ENCODE peak calls at places on chromosomes 2 and 18, in five cellular contexts. D is GM23248, P is neural progenitor cell, C is GM23338, R is hepatocyte. E is an unnamed sample.

GRCh38 chr2:239249781-239250180 is 151.0 kb downstream of the HDAC4 start:
- DNase-seq in D (no peak), P (no peak), C (no peak), R (no peak), E (no peak)

GRCh38 chr18:61687317-61687716 is 205.5 kb downstream of the RNF152 start:
- DNase-seq in D (no peak), P (no peak), C (no peak), R (no peak), E (no peak)

GRCh38 chr2:234444888-234445287 is 52.0 kb downstream of the ARL4C start:
- DNase-seq in D (peak), P (no peak), C (no peak), R (no peak), E (no peak)

GRCh38 chr2:76170856-76171255 is 460.1 kb upstream of the GCFC2 start:
- DNase-seq in D (no peak), P (no peak), C (no peak), R (no peak), E (no peak)

GRCh38 chr2:127510073-127510472 is 16.2 kb downstream of the IWS1 start:
- DNase-seq in D (no peak), P (no peak), C (no peak), R (peak), E (no peak)

GRCh38 chr2:13522917-13523821 is 806.4 kb downstream of the TRIB2 start:
- DNase-seq in D (no peak), P (no peak), C (peak), R (peak), E (no peak)

GRCh38 chr18:10295751-10296150 is 158.7 kb upstream of the APCDD1 start:
- DNase-seq in D (no peak), P (no peak), C (no peak), R (no peak), E (no peak)

GRCh38 chr2:38750011-38750792 is 959 bp downstream of the SRSF7 start:
- DNase-seq in D (peak), P (peak), C (no peak), R (peak), E (no peak)

GRCh38 chr2:27303093-27304025 is 4.9 kb downstream of the UCN start:
- DNase-seq in D (peak), P (peak), C (peak), R (peak), E (peak)

GRCh38 chr2:42939411-42940206 is 147.2 kb upstream of the HAAO start:
- DNase-seq in D (no peak), P (no peak), C (no peak), R (no peak), E (no peak)

GRCh38 chr2:121003391-121003790 is 267.7 kb downstream of the GLI2 start:
- DNase-seq in D (no peak), P (no peak), C (no peak), R (no peak), E (no peak)

GRCh38 chr2:100376836-100377235 is 40.6 kb downstream of the CHST10 start:
- DNase-seq in D (no peak), P (no peak), C (no peak), R (no peak), E (no peak)

GRCh38 chr2:38176619-38177021 is 100.7 kb upstream of the CYP1B1 start:
- DNase-seq in D (peak), P (no peak), C (no peak), R (no peak), E (no peak)

GRCh38 chr2:72925328-72925943 is 8.1 kb downstream of the EMX1 start:
- DNase-seq in D (no peak), P (peak), C (peak), R (no peak), E (no peak)

GRCh38 chr2:109612991-109613921 is 510 bp downstream of the SEPTIN10 start:
- DNase-seq in D (peak), P (peak), C (peak), R (peak), E (no peak)

GRCh38 chr18:27605107-27605834 is 420.2 kb upstream of the CHST9 start:
- DNase-seq in D (peak), P (peak), C (peak), R (peak), E (peak)

GRCh38 chr2:216691210-216691741 is 4.1 kb downstream of the IGFBP5 start:
- DNase-seq in D (peak), P (peak), C (peak), R (peak), E (no peak)

GRCh38 chr2:217839750-217840107 is 163.1 kb downstream of the TNS1 start:
- DNase-seq in D (no peak), P (no peak), C (no peak), R (no peak), E (no peak)

GRCh38 chr18:13834501-13835015 is 10.6 kb downstream of the MC5R start:
- DNase-seq in D (no peak), P (no peak), C (no peak), R (no peak), E (no peak)

GRCh38 chr2:229282758-229283546 is 11.9 kb upstream of the PID1 start:
- DNase-seq in D (peak), P (no peak), C (no peak), R (no peak), E (no peak)

GRCh38 chr2:197261808-197262226 is 48.8 kb downstream of the ANKRD44 start:
- DNase-seq in D (no peak), P (no peak), C (no peak), R (no peak), E (no peak)

GRCh38 chr2:240593703-240594451 is 7.3 kb downstream of the CAPN10 start:
- DNase-seq in D (no peak), P (no peak), C (no peak), R (no peak), E (no peak)

GRCh38 chr2:7363906-7364305 is 446.7 kb downstream of the RNF144A start:
- DNase-seq in D (no peak), P (peak), C (peak), R (no peak), E (no peak)

GRCh38 chr2:16652296-16653082 is 13.1 kb downstream of the CYRIA start:
- DNase-seq in D (no peak), P (no peak), C (no peak), R (peak), E (no peak)

GRCh38 chr2:119491776-119492525 is 32.3 kb downstream of the SCTR start:
- DNase-seq in D (peak), P (no peak), C (peak), R (peak), E (peak)

GRCh38 chr2:152405206-152406118 is 70.5 kb downstream of the FMNL2 start:
- DNase-seq in D (peak), P (no peak), C (no peak), R (peak), E (peak)

GRCh38 chr2:129812654-129813053 is 166.8 kb upstream of the RAB6C start:
- DNase-seq in D (no peak), P (no peak), C (no peak), R (no peak), E (no peak)

GRCh38 chr2:129806985-129807384 is 172.5 kb upstream of the RAB6C start:
- DNase-seq in D (no peak), P (no peak), C (peak), R (no peak), E (no peak)

GRCh38 chr2:129813404-129813803 is 166.1 kb upstream of the RAB6C start:
- DNase-seq in D (peak), P (no peak), C (peak), R (no peak), E (peak)

GRCh38 chr2:129812071-129812470 is 167.4 kb upstream of the RAB6C start:
- DNase-seq in D (no peak), P (no peak), C (no peak), R (peak), E (no peak)

DNA sequence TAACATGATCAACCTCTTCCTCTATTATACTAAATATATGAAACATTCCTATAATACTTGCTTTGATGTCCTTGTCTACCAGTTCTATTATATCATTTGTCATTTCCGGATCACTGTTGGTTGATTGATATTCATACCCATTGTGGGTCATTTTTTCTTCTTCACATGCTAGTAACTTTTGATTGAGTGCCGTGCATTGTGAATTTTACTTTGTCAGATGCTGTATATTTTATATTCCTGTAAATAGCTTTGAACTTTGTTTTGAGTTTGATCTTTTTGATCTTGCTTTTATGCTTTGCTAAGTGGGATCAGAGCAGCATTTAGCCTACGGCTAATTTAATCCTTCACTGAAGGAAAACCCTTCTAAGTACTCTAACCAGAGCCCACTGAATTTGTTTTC is 168.9 kb upstream of the RAB6C start:
- DNase-seq in D (no peak), P (no peak), C (no peak), R (no peak), E (no peak)
- TF ChIP-seq EZH2phosphoT487 in D (no peak), P (no peak), C (no peak), R (no peak), E (no peak)

GRCh38 chr2:68157402-68158133 is at the start of gene PNO1:
- DNase-seq in D (peak), P (peak), C (peak), R (peak), E (peak)
- H3K4me3 ChIP-seq in D (peak), P (peak), C (peak), R (peak), E (peak)

GRCh38 chr18:56245856-56246575 is 392.4 kb downstream of the TXNL1 start:
- DNase-seq in D (peak), P (peak), C (no peak), R (no peak), E (no peak)
- TF ChIP-seq EZH2phosphoT487 in D (no peak), P (no peak), C (no peak), R (no peak), E (no peak)

DNA sequence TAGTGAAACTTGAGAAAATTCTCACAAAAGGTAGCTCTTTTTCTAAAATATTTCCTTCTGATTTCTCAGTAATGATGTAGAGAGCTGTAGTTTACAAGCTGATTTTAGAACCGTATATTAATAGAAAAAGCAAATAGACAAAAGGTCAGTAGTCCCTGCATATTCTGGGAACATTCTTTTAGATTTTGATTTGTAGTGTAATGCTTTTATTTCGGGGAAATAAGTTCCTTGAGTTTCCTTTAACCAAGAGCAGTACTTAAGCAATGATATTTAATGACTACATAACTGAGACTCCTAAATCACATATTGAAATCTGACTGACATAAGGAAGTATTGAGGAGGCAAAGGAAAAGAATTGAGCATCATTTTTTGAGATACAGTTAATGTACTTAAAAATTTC is 22.4 kb downstream of the NBEAL1 start:
- DNase-seq in D (no peak), P (no peak), C (no peak), R (no peak), E (no peak)
- H3K4me3 ChIP-seq in D (no peak), P (no peak), C (no peak), R (no peak), E (no peak)

DNA sequence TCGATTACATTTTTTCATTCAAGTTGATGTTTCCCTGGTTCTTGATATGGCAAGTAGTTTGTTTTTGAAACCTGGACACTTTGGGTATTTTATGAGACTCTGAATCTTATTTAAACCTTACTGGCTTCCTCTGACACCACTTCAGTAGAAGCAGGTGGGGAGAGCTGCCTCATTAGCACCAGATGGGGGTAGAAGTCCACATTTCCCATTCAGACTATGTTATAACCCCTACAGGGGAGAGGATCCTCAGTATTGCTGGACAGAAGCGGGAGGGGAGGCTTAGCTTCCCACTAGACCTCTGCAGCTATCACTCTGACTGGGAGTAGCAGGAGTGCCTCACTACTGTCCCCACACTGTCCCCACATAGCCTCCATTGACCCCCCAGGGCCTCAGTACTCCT is 145.3 kb upstream of the SLC35G4 start:
- DNase-seq in D (no peak), P (no peak), C (no peak), R (no peak), E (no peak)
- TF ChIP-seq EZH2phosphoT487 in D (no peak), P (no peak), C (no peak), R (no peak), E (no peak)

GRCh38 chr2:20575414-20575813 is 75.5 kb downstream of the HS1BP3 start:
- DNase-seq in D (no peak), P (no peak), C (no peak), R (no peak), E (no peak)

GRCh38 chr2:20575935-20576597 is 74.8 kb downstream of the HS1BP3 start:
- DNase-seq in D (no peak), P (no peak), C (no peak), R (no peak), E (no peak)

GRCh38 chr2:20578266-20578894 is 72.5 kb downstream of the HS1BP3 start:
- DNase-seq in D (no peak), P (no peak), C (no peak), R (no peak), E (no peak)

GRCh38 chr2:20577495-20578235 is 73.2 kb downstream of the HS1BP3 start:
- DNase-seq in D (peak), P (no peak), C (no peak), R (no peak), E (no peak)

GRCh38 chr2:20576598-20577115 is 74.2 kb downstream of the HS1BP3 start:
- DNase-seq in D (no peak), P (no peak), C (no peak), R (no peak), E (no peak)
- H3K4me3 ChIP-seq in D (no peak), P (no peak), C (no peak), R (no peak), E (no peak)

DNA sequence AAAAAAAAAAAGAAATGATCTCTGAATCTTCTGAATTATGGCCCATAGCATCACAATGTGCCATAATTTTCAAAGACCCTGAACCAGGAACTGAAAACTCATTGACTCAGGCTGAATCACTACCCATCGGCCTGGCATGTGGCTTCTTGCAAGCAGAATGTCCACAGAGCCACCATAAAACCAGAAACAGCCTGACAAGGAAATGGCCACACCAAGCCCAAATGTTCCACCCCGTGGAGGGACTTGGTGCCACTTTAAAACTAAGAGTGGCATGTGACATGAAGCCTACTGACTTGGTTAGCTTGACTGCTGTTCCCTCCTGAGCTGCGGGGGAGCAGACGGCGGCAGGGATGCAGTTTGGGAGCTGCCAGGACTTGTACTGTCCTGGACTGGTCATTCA is 71.2 kb upstream of the RBM44 start:
- DNase-seq in D (peak), P (no peak), C (no peak), R (no peak), E (no peak)
- TF ChIP-seq EZH2phosphoT487 in D (no peak), P (no peak), C (no peak), R (no peak), E (no peak)

DNA sequence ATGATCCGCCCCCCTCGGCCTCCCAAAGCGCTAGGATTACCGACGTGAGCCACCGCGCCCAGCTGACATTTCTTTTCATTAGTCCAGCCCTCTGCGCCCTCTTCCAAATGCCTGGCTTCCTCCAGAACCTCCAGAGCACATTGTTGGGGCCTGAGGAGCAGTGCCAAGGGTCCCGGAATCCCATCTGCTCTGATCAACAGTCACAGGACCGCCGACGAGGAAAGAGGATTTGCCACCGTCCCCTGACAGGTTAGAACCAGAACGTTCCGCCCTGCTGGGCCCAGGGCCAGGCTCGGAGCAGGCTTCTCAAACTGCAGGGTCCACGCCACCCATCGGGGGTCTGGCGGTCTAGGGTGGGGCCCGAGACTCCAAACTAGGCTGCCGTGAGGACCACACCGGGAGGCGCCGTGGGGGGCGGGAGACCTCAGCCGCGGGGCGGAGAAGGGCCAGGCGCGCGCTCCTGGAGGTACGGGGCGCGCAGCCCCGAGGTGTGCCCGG is 36.9 kb upstream of the ITM2C start:
- DNase-seq in D (no peak), P (no peak), C (peak), R (no peak), E (no peak)
- H3K4me3 ChIP-seq in D (peak), P (no peak), C (peak), R (no peak), E (no peak)

GRCh38 chr2:36459725-36460137 is 104.2 kb downstream of the CRIM1 start:
- DNase-seq in D (peak), P (peak), C (peak), R (peak), E (peak)
- TF ChIP-seq EZH2phosphoT487 in D (no peak), P (no peak), C (no peak), R (no peak), E (no peak)

E was measured in HCT116.